ENCODE peak calls at places on chromosomes 7 and 10, in four cellular contexts. Y is upper lobe of left lung, W is GM12878, R is HepG2. Q is an unnamed sample.

GRCh38 chr7:51075681-51076580 is 240.7 kb downstream of the COBL start:
- ATAC-seq in R (no peak), Y (no peak), W (no peak), Q (no peak)

GRCh38 chr7:129750091-129750870 is 138.8 kb downstream of the NRF1 start:
- ATAC-seq in R (no peak), W (no peak), Y (no peak), Q (no peak)

GRCh38 chr10:114274616-114275453 is 35.8 kb downstream of the VWA2 start:
- ATAC-seq in R (no peak), W (no peak), Y (no peak), Q (no peak)

GRCh38 chr7:976901-977325 is 1.6 kb upstream of the COX19 start:
- ATAC-seq in R (peak), Y (no peak), W (no peak), Q (no peak)

GRCh38 chr7:49639068-49639593 is 134.3 kb upstream of the VWC2 start:
- ATAC-seq in R (no peak), W (no peak), Y (no peak), Q (no peak)

GRCh38 chr10:74084955-74085354 is 65.7 kb downstream of the AP3M1 start:
- ATAC-seq in R (no peak), Y (no peak), W (peak), Q (no peak)

GRCh38 chr7:122550545-122550944 is 148.4 kb downstream of the RNF133 start:
- ATAC-seq in W (peak), R (no peak), Y (no peak), Q (no peak)

GRCh38 chr10:62726142-62726541 is 78.4 kb upstream of the ADO start:
- ATAC-seq in W (peak), Y (no peak), R (no peak), Q (no peak)

GRCh38 chr10:86613096-86613495 is 41.3 kb upstream of the OPN4 start:
- ATAC-seq in W (no peak), Y (no peak), R (no peak), Q (no peak)

GRCh38 chr7:96188623-96188991 is 133.3 kb downstream of the SLC25A13 start:
- ATAC-seq in R (no peak), Y (no peak), W (no peak), Q (no peak)

GRCh38 chr7:133921635-133922182 is 205.4 kb upstream of the LRGUK start:
- ATAC-seq in R (no peak), Y (no peak), W (no peak), Q (no peak)

GRCh38 chr7:24958399-24958798 is 21.6 kb downstream of the OSBPL3 start:
- ATAC-seq in R (no peak), Y (peak), W (no peak), Q (no peak)

GRCh38 chr10:73967022-73967429 is 30.9 kb upstream of the VCL start:
- ATAC-seq in R (no peak), W (no peak), Y (no peak), Q (no peak)

GRCh38 chr7:155733582-155734444 is 78.5 kb downstream of the SHH start:
- ATAC-seq in Y (no peak), W (no peak), R (no peak), Q (no peak)

GRCh38 chr7:36190447-36191291 is 37.6 kb downstream of the EEPD1 start:
- ATAC-seq in R (no peak), Y (no peak), W (no peak), Q (no peak)

GRCh38 chr7:11931306-11931705 is 99.3 kb upstream of the THSD7A start:
- ATAC-seq in R (no peak), Y (no peak), W (no peak), Q (no peak)

GRCh38 chr10:105085980-105086379 is 444.9 kb downstream of the SORCS3 start:
- ATAC-seq in Y (no peak), R (no peak), W (no peak), Q (no peak)

GRCh38 chr10:14120812-14121211 is 209.9 kb downstream of the FRMD4A start:
- ATAC-seq in R (no peak), W (no peak), Y (no peak), Q (no peak)

GRCh38 chr10:112229096-112229495 is 45.5 kb upstream of the GPAM start:
- ATAC-seq in R (no peak), Y (no peak), W (no peak), Q (no peak)

GRCh38 chr7:40356312-40356711 is 221.5 kb downstream of the SUGCT start:
- ATAC-seq in W (no peak), Y (no peak), R (no peak), Q (no peak)

GRCh38 chr7:98301693-98302470 is 20.4 kb downstream of the BRI3 start:
- ATAC-seq in Y (no peak), W (no peak), R (no peak), Q (no peak)

GRCh38 chr10:86849495-86849894 is 93.1 kb downstream of the BMPR1A start:
- ATAC-seq in R (no peak), Y (no peak), W (peak), Q (no peak)

DNA sequence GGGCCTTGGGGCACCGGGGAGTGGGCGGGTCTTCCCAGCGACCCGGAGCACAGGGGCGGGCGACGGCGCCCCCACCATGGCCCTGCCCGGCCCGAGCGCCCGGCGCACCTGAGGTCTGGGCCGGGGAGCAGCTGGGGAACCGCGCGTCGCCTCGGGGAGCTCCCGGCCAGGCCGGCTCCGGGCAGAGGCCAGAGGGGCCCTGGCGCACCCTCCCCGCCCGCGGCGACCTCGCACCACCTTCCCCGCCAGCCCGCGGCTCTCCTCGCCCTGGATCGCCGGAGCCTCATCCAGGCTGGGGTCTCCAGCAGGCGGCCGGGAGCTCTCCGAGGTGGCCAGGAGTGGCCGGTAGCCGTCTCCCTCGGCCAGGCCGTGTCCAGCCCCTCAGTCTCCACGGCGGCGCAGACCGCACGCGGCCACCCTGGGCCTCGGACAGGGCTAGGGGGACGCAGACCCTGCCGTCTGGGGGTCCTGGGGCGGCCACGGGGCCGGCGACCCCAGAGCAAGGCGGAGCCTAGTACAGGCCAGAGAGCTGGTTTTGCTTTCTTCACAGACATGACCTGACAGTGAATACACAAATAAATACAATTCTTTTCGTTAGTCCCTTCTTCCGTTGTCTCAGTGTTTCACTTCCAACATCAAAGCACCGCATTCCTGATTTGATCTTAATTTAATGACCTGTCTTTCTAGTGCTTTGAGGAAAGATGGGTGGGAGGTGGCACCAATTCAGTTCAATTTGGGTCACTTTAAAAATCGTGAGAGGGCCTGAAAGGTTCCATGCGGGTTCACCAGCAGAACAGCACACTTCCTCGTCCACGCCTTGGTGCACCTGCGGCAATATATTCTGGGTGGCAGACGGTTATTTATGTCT is 357.0 kb downstream of the DNAJB6 start:
- ATAC-seq in Y (peak), R (peak), W (no peak), Q (no peak)
- H3K4me3 ChIP-seq in Y (no peak), R (no peak), W (no peak), Q (no peak)

GRCh38 chr7:130901209-130901783 is 167.3 kb upstream of the KLF14 start:
- ATAC-seq in W (no peak), R (no peak), Y (peak), Q (peak)
- TF ChIP-seq POLR2AphosphoS5 in W (no peak), R (no peak), Y (peak), Q (peak)

DNA sequence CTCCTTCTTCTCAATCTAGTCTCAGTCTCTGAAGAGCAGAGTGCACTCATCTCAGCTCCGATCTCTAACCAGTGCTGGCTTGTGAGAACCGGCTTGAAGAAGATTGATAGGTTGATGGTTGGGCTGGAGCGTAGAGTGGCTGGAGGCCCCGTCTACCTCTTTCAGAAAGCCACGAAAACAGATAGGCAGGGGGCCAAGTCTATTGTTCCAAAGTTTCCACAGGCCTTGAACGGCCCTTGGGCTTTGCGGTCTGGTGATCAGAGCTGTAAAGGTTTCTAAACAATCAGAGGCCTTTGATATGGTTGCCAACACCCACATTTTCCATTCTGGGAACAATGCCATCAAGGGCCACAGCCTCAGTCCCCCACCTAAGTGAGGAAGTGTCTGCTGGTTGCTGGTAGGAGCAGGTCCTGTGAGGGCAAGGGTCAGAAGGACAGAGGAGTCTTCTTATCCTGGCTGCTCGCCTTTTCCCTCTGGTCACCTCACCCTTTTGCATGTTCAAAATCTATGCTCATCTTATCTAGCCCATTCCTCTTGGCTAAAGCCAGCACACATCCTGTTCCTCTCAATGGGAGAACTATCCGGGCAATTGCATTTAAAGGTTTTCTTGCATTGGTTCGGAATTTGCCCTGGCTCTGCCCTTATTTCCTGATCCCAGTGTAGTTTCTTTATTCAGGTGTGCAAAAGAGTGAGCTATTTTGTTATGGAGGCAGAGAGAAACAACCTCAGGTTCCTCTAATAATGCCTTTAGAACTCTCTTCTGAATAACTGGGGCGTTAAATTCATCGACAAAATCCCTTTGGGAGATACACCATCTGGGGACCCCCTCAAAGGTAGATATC is 70.3 kb upstream of the KMT2E start:
- ATAC-seq in W (peak), R (peak), Y (peak), Q (peak)
- H3K4me3 ChIP-seq in W (peak), R (peak), Y (peak), Q (no peak)

DNA sequence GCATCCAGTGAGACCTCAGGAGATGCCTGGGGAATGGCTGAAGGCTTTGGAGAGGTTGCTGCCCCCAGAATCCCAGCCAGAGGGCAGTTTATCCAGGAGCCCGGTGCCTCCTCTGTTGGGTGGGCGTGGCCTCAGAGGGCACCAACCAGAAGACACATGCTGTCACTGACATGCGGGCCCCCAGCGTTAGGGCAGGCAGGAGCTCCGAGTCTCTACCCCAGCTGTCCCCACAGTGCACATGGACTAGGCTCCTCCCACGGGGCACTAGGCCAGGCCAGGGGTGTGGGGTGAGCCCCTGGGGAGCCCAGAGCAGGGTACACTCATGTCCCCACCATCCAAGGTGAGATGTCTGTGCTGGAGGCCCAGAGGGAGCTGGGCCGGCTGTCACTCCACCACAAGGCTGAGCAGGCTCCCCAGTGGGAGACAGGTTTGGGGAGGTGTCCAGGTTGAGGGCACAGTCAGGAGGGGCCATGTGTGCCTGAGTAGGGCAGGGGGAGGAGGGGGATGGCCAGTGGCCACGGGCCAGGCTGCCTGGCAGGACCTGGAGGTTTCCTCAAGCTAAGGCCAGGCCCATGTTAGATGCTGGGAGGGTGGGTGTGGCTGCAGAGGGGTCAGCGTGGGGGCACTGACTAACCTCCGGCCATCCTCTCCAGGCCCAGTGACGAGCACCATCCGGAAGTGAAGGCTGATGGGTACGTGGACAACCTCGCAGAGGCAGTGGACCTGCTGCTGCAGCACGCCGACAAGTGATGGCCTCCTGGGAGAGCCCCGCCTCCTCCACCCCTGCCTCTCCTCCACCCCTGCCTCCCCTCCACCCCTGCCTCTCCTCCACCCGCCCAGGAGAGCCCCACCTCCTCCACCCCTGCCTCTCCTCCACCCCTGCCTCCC is 131.3 kb downstream of the FAM53B start:
- ATAC-seq in W (peak), R (peak), Y (peak), Q (peak)
- TF ChIP-seq POLR2AphosphoS5 in W (no peak), R (no peak), Y (no peak), Q (no peak)

GRCh38 chr10:84543077-84543476 is 214.7 kb downstream of the CCSER2 start:
- ATAC-seq in Y (no peak), W (no peak), R (no peak), Q (no peak)

GRCh38 chr10:84542552-84542951 is 214.2 kb downstream of the CCSER2 start:
- ATAC-seq in R (no peak), W (no peak), Y (no peak), Q (no peak)

GRCh38 chr10:84540022-84540616 is 211.7 kb downstream of the CCSER2 start:
- ATAC-seq in R (peak), Y (no peak), W (peak), Q (no peak)

GRCh38 chr10:84540617-84541288 is 212.4 kb downstream of the CCSER2 start:
- ATAC-seq in Y (peak), R (peak), W (peak), Q (peak)

DNA sequence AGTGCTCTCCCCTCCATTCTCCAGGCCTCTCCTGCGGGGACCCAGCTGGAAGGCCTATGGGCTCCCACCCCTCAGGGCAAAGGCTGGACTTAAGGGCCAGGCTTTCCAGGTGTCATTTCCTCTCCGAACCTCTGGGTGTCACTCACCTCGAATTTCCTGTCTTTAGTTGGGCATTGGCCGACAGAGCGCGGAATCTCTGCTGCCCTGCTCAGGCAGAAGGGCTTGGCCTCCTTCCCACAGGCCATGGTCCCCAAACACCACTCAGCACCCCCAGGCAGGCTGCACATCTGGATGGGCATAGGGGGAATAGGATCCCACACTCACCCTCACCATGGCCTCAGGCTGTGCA is 212.9 kb downstream of the CCSER2 start:
- ATAC-seq in Y (peak), R (peak), W (peak), Q (no peak)
- H3K4me3 ChIP-seq in Y (peak), R (peak), W (no peak), Q (peak)

DNA sequence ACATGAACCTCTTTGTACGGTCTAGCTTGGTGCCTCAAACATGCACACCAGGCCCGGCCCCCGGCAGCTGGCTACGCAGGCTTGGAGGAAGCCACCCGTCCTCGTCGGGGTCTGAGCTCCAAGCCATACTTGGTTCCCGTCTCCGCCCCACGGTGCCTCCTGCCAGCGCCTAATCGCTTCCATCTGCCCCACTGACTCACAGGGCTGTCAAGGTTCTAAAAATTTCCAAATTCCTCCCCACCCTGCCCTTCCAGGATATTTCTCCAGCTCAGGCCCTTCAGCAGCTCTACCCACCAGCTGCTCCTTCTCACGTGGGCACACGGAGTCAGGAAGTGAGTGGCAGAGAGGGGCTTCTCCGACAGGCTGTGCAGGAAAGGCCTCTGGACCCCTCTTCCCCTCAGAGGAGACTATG is 38.8 kb downstream of the TMEM270 start:
- ATAC-seq in R (no peak), W (no peak), Y (no peak), Q (peak)
- TF ChIP-seq POLR2AphosphoS5 in R (no peak), W (no peak), Y (no peak), Q (peak)

GRCh38 chr7:150568714-150569113 is 1.5 kb downstream of the GIMAP4 start:
- ATAC-seq in R (no peak), W (no peak), Y (no peak), Q (no peak)
- H3K4me3 ChIP-seq in R (no peak), W (peak), Y (peak), Q (peak)

Q was measured in gastroesophageal sphincter.